ENCODE peak calls at places on chromosomes 1 and 21, in eight cellular contexts. I is left lung; M is activated CD4-positive, alpha-beta T cell treated with anti-CD3 and anti-CD28 coated beads for 36 hours; A is activated T-helper 1 cell treated with anti-CD3 and anti-CD28 coated beads, Interleukin-12 subunit alpha, Interleukin-12 subunit beta, Interleukin-2, Interleukin-4 antibody, amounts not matched to agents 30 ng/mL and 10 ng/mL and 1 ng/mL, durations not matched to agents 14 hours and 24 hours and 36 hours; D is pancreas; K is naive thymus-derived CD8-positive, alpha-beta T cell; E is CD4-positive, alpha-beta T cell; P is coronary artery. C is an unnamed sample.

GRCh38 chr1:203324103-203325003 is 19.0 kb downstream of the BTG2 start:
- DNase-seq in I (peak), M (peak), A (peak), D (no peak), K (peak), E (peak), P (no peak), C (no peak)

GRCh38 chr1:65221638-65222421 is 73.8 kb downstream of the AK4 start:
- DNase-seq in I (no peak), M (no peak), A (no peak), D (no peak), K (no peak), E (no peak), P (no peak), C (no peak)

GRCh38 chr21:43362928-43363314 is 64.0 kb downstream of the SIK1 start:
- DNase-seq in I (no peak), M (peak), A (no peak), D (no peak), K (no peak), E (no peak), P (no peak), C (no peak)

GRCh38 chr1:12480748-12481362 is 137.2 kb downstream of the DHRS3 start:
- DNase-seq in I (no peak), M (peak), A (no peak), D (no peak), K (no peak), E (peak), P (no peak), C (peak)

GRCh38 chr1:222384536-222384935 is 163.4 kb downstream of the HHIPL2 start:
- DNase-seq in I (no peak), M (no peak), A (no peak), D (no peak), K (no peak), E (no peak), P (no peak), C (no peak)

GRCh38 chr1:232142403-232143314 is 487.3 kb downstream of the SIPA1L2 start:
- DNase-seq in I (no peak), M (no peak), A (no peak), D (no peak), K (no peak), E (no peak), P (peak), C (no peak)

GRCh38 chr1:233868461-233868860 is 36.0 kb upstream of the SLC35F3 start:
- DNase-seq in I (no peak), M (no peak), A (no peak), D (no peak), K (no peak), E (no peak), P (no peak), C (no peak)

GRCh38 chr1:230632273-230632873 is 9.9 kb upstream of the COG2 start:
- DNase-seq in I (no peak), M (peak), A (no peak), D (no peak), K (no peak), E (no peak), P (no peak), C (no peak)

GRCh38 chr1:243428084-243428483 is 172.2 kb downstream of the SDCCAG8 start:
- DNase-seq in I (no peak), M (no peak), A (no peak), D (no peak), K (no peak), E (no peak), P (no peak), C (no peak)

GRCh38 chr1:27038020-27038419 is 25.4 kb upstream of the TENT5B start:
- DNase-seq in I (no peak), M (no peak), A (no peak), D (no peak), K (no peak), E (no peak), P (no peak), C (no peak)

GRCh38 chr1:17671314-17671705 is 83.8 kb upstream of the ACTL8 start:
- DNase-seq in I (no peak), M (no peak), A (no peak), D (no peak), K (no peak), E (no peak), P (no peak), C (no peak)

GRCh38 chr1:6271554-6271953 is 10.7 kb upstream of the GPR153 start:
- DNase-seq in I (no peak), M (no peak), A (no peak), D (no peak), K (no peak), E (no peak), P (no peak), C (no peak)

GRCh38 chr21:45979141-45979631 is 2.4 kb upstream of the COL6A1 start:
- DNase-seq in I (no peak), M (peak), A (no peak), D (no peak), K (no peak), E (no peak), P (peak), C (no peak)

GRCh38 chr21:38773108-38774061 is 32.3 kb upstream of the ETS2 start:
- DNase-seq in I (no peak), M (peak), A (no peak), D (no peak), K (no peak), E (no peak), P (no peak), C (no peak)

GRCh38 chr1:12049625-12050024 is 13.5 kb upstream of the TNFRSF8 start:
- DNase-seq in I (no peak), M (no peak), A (no peak), D (no peak), K (no peak), E (no peak), P (no peak), C (no peak)

GRCh38 chr1:224541072-224541790 is 74.9 kb upstream of the CNIH3 start:
- DNase-seq in I (no peak), M (no peak), A (no peak), D (no peak), K (no peak), E (no peak), P (no peak), C (no peak)

GRCh38 chr21:36966846-36967657 is 583 bp upstream of the HLCS start:
- DNase-seq in I (peak), M (no peak), A (no peak), D (no peak), K (no peak), E (no peak), P (no peak), C (no peak)

GRCh38 chr1:41319106-41319755 is 42.0 kb upstream of the FOXO6 start:
- DNase-seq in I (no peak), M (no peak), A (no peak), D (peak), K (no peak), E (no peak), P (no peak), C (no peak)

GRCh38 chr1:85328713-85329376 is 52.4 kb upstream of the BCL10 start:
- DNase-seq in I (peak), M (no peak), A (no peak), D (peak), K (no peak), E (no peak), P (no peak), C (no peak)

GRCh38 chr1:58573705-58574591 is 3.1 kb downstream of the TACSTD2 start:
- DNase-seq in I (no peak), M (peak), A (peak), D (peak), K (no peak), E (no peak), P (no peak), C (no peak)

GRCh38 chr1:44326066-44326701 is 28.9 kb downstream of the ERI3 start:
- DNase-seq in I (no peak), M (no peak), A (no peak), D (no peak), K (no peak), E (no peak), P (no peak), C (no peak)

GRCh38 chr21:39441502-39442475 is 3.8 kb downstream of the LCA5L start:
- DNase-seq in I (no peak), M (peak), A (peak), D (no peak), K (peak), E (peak), P (no peak), C (peak)

GRCh38 chr1:228006034-228006792 is 585 bp upstream of the WNT3A start:
- DNase-seq in I (no peak), M (no peak), A (no peak), D (no peak), K (peak), E (no peak), P (peak), C (no peak)

GRCh38 chr1:151372411-151372934 is at the start of gene SELENBP1:
- DNase-seq in I (peak), M (no peak), A (no peak), D (peak), K (no peak), E (no peak), P (peak), C (no peak)

GRCh38 chr1:173148971-173149370 is 58.2 kb downstream of the TNFSF4 start:
- DNase-seq in I (no peak), M (no peak), A (no peak), D (no peak), K (no peak), E (no peak), P (no peak), C (no peak)

GRCh38 chr1:237166593-237167077 is 124.7 kb downstream of the RYR2 start:
- DNase-seq in I (no peak), M (no peak), A (no peak), D (no peak), K (no peak), E (no peak), P (no peak), C (no peak)